ENCODE peak calls at places on chromosomes 13 and 19, in four cellular contexts. One of them, this sample, is unnamed.
A peak's percentile ranks its signal among the peaks of the same experiment; 100 is the strongest.

GRCh38 chr13:36515466-36515865 is 83.2 kb downstream of the CCNA1 start:
- DNase-seq in mesendoderm: no peak
- DNase-seq in skeletal muscle cell: no peak
- DNase-seq in heart right ventricle: no peak
- DNase-seq in this sample: no peak

GRCh38 chr13:95355491-95355890 is 54.2 kb upstream of the ABCC4 start:
- DNase-seq in mesendoderm: no peak
- DNase-seq in skeletal muscle cell: peak; percentile 29
- DNase-seq in heart right ventricle: no peak
- DNase-seq in this sample: no peak

GRCh38 chr13:109043561-109044075 is 414.2 kb downstream of the MYO16 start:
- DNase-seq in mesendoderm: no peak
- DNase-seq in skeletal muscle cell: no peak
- DNase-seq in heart right ventricle: no peak
- DNase-seq in this sample: no peak

GRCh38 chr19:45547965-45548609 is 36.5 kb downstream of the OPA3 start:
- DNase-seq in mesendoderm: peak; percentile 51
- DNase-seq in skeletal muscle cell: no peak
- DNase-seq in heart right ventricle: no peak
- DNase-seq in this sample: no peak

GRCh38 chr19:8146877-8147575 is 2.4 kb downstream of the FBN3 start:
- DNase-seq in mesendoderm: no peak
- DNase-seq in skeletal muscle cell: no peak
- DNase-seq in heart right ventricle: no peak
- DNase-seq in this sample: peak; percentile 93

GRCh38 chr13:97273341-97273831 is 51.3 kb downstream of the MBNL2 start:
- DNase-seq in mesendoderm: no peak
- DNase-seq in skeletal muscle cell: no peak
- DNase-seq in heart right ventricle: no peak
- DNase-seq in this sample: no peak

GRCh38 chr13:101417043-101417406 is 717 bp upstream of the NALCN start:
- DNase-seq in mesendoderm: peak; percentile 2
- DNase-seq in skeletal muscle cell: no peak
- DNase-seq in heart right ventricle: no peak
- DNase-seq in this sample: no peak

GRCh38 chr19:3743486-3743885 is 18.0 kb downstream of the APBA3 start:
- DNase-seq in mesendoderm: peak; percentile 25
- DNase-seq in skeletal muscle cell: no peak
- DNase-seq in heart right ventricle: no peak
- DNase-seq in this sample: no peak

GRCh38 chr19:51366050-51366998 is at the start of gene ETFB:
- DNase-seq in mesendoderm: peak; percentile 100
- DNase-seq in skeletal muscle cell: peak; percentile 94
- DNase-seq in heart right ventricle: peak; percentile 99
- DNase-seq in this sample: peak; percentile 99

GRCh38 chr19:47377208-47377701 is 28.1 kb downstream of the DHX34 start:
- DNase-seq in mesendoderm: peak; percentile 34
- DNase-seq in skeletal muscle cell: no peak
- DNase-seq in heart right ventricle: peak; percentile 72
- DNase-seq in this sample: peak; percentile 17

GRCh38 chr19:33740811-33741396 is 55.8 kb upstream of the KCTD15 start:
- DNase-seq in mesendoderm: peak; percentile 86
- DNase-seq in skeletal muscle cell: no peak
- DNase-seq in heart right ventricle: peak; percentile 42
- DNase-seq in this sample: no peak

GRCh38 chr13:98847780-98848179 is 95.3 kb upstream of the SLC15A1 start:
- DNase-seq in mesendoderm: peak; percentile 74
- DNase-seq in skeletal muscle cell: no peak
- DNase-seq in heart right ventricle: no peak
- DNase-seq in this sample: no peak

GRCh38 chr19:48636859-48637448 is at the start of gene DBP:
- DNase-seq in mesendoderm: no peak
- DNase-seq in skeletal muscle cell: no peak
- DNase-seq in heart right ventricle: peak; percentile 58
- DNase-seq in this sample: peak; percentile 83

GRCh38 chr13:81779896-81780295 is 1439.0 kb upstream of the SPRY2 start:
- DNase-seq in mesendoderm: no peak
- DNase-seq in skeletal muscle cell: no peak
- DNase-seq in heart right ventricle: no peak
- DNase-seq in this sample: no peak

GRCh38 chr19:51327066-51327985 is 14.6 kb downstream of the VSIG10L start:
- DNase-seq in mesendoderm: peak; percentile 82
- DNase-seq in skeletal muscle cell: no peak
- DNase-seq in heart right ventricle: no peak
- DNase-seq in this sample: no peak

GRCh38 chr19:40177286-40178070 is 13.7 kb upstream of the MAP3K10 start:
- DNase-seq in mesendoderm: no peak
- DNase-seq in skeletal muscle cell: no peak
- DNase-seq in heart right ventricle: no peak
- DNase-seq in this sample: no peak

GRCh38 chr13:19089315-19089714 is 92.3 kb downstream of the TUBA3C start:
- DNase-seq in mesendoderm: no peak
- DNase-seq in skeletal muscle cell: no peak
- DNase-seq in heart right ventricle: no peak
- DNase-seq in this sample: no peak

GRCh38 chr19:40524655-40525054 is 52.0 kb upstream of the SHKBP1 start:
- DNase-seq in mesendoderm: no peak
- DNase-seq in skeletal muscle cell: no peak
- DNase-seq in heart right ventricle: no peak
- DNase-seq in this sample: no peak

GRCh38 chr19:16285769-16286564 is 38.7 kb upstream of the KLF2 start:
- DNase-seq in mesendoderm: no peak
- DNase-seq in skeletal muscle cell: no peak
- DNase-seq in heart right ventricle: peak; percentile 39
- DNase-seq in this sample: no peak

GRCh38 chr13:50757021-50757420 is 86.5 kb downstream of the DLEU7 start:
- DNase-seq in mesendoderm: no peak
- DNase-seq in skeletal muscle cell: no peak
- DNase-seq in heart right ventricle: no peak
- DNase-seq in this sample: no peak

GRCh38 chr19:43337737-43338136 is 15.7 kb upstream of the CD177 start:
- DNase-seq in mesendoderm: no peak
- DNase-seq in skeletal muscle cell: no peak
- DNase-seq in heart right ventricle: no peak
- DNase-seq in this sample: no peak

GRCh38 chr13:79933389-79933788 is 407.5 kb downstream of the SPRY2 start:
- DNase-seq in mesendoderm: no peak
- DNase-seq in skeletal muscle cell: no peak
- DNase-seq in heart right ventricle: no peak
- DNase-seq in this sample: no peak

GRCh38 chr13:26468203-26468602 is 89.3 kb upstream of the WASF3 start:
- DNase-seq in mesendoderm: no peak
- DNase-seq in skeletal muscle cell: no peak
- DNase-seq in heart right ventricle: no peak
- DNase-seq in this sample: peak; percentile 27

GRCh38 chr19:53824134-53824611 is at the start of gene NLRP12:
- DNase-seq in mesendoderm: peak; percentile 54
- DNase-seq in skeletal muscle cell: no peak
- DNase-seq in heart right ventricle: no peak
- DNase-seq in this sample: no peak

GRCh38 chr19:10812902-10813404 is 23.1 kb downstream of the TMED1 start:
- DNase-seq in mesendoderm: peak; percentile 31
- DNase-seq in skeletal muscle cell: peak; percentile 88
- DNase-seq in heart right ventricle: peak; percentile 42
- DNase-seq in this sample: no peak

GRCh38 chr19:17607936-17608335 is 52.5 kb downstream of the COLGALT1 start:
- DNase-seq in mesendoderm: no peak
- DNase-seq in skeletal muscle cell: no peak
- DNase-seq in heart right ventricle: no peak
- DNase-seq in this sample: no peak

GRCh38 chr19:2149980-2150793 is 1.2 kb downstream of the AP3D1 start:
- DNase-seq in mesendoderm: no peak
- DNase-seq in skeletal muscle cell: no peak
- DNase-seq in heart right ventricle: no peak
- DNase-seq in this sample: peak; percentile 30

GRCh38 chr13:107864543-107865460 is 350.5 kb downstream of the LIG4 start:
- DNase-seq in mesendoderm: peak; percentile 78
- DNase-seq in skeletal muscle cell: no peak
- DNase-seq in heart right ventricle: peak; percentile 35
- DNase-seq in this sample: peak; percentile 26

GRCh38 chr19:38670921-38671398 is 23.5 kb downstream of the ACTN4 start:
- DNase-seq in mesendoderm: no peak
- DNase-seq in skeletal muscle cell: no peak
- DNase-seq in heart right ventricle: no peak
- DNase-seq in this sample: no peak

GRCh38 chr19:21824679-21825078 is 11.3 kb downstream of the ZNF43 start:
- DNase-seq in mesendoderm: no peak
- DNase-seq in skeletal muscle cell: no peak
- DNase-seq in heart right ventricle: no peak
- DNase-seq in this sample: no peak

GRCh38 chr13:101618440-101619187 is 166.1 kb downstream of the ITGBL1 start:
- DNase-seq in mesendoderm: no peak
- DNase-seq in skeletal muscle cell: no peak
- DNase-seq in heart right ventricle: no peak
- DNase-seq in this sample: no peak

GRCh38 chr13:93017493-93018112 is 209.0 kb upstream of the GPC6 start:
- DNase-seq in mesendoderm: no peak
- DNase-seq in skeletal muscle cell: no peak
- DNase-seq in heart right ventricle: no peak
- DNase-seq in this sample: no peak

DNA sequence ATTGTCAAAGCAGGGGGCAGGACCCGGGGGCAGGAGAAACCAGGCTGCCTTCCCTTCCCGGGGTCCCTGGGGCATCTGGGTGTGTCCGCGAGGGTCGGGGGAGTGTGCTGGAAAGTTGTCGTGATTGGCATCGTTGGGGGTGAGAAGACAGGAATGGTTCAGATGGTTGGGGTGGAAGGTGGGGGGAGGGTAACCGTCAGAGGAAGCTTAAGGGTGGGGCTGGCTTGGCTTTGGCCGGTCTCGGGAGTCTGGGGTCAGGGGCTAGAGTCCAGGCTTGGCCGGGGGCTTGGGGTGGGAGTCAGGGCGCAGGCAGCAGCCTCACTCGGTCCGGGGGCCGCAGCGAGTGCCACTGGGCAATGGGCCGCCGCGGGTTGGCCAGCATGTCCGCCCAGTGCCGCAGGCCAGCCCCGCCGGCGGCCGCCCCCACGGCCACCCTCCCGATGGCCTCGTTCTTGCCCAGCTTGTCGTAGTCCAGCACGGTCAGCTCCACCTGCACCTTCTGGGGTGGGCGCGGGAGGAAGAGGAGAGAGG is 6.8 kb upstream of the DNAAF3 start:
- DNase-seq in mesendoderm: no peak
- DNase-seq in skeletal muscle cell: no peak
- DNase-seq in heart right ventricle: no peak
- DNase-seq in this sample: no peak
- H3K4me3 ChIP-seq in mesendoderm: peak overlapping the region; percentile 42
- H3K4me3 ChIP-seq in skeletal muscle cell: peak overlapping the region; percentile 54
- H3K4me3 ChIP-seq in heart right ventricle: peak overlapping the region; percentile 46
- H3K4me3 ChIP-seq in this sample: no peak overlapping the region

DNA sequence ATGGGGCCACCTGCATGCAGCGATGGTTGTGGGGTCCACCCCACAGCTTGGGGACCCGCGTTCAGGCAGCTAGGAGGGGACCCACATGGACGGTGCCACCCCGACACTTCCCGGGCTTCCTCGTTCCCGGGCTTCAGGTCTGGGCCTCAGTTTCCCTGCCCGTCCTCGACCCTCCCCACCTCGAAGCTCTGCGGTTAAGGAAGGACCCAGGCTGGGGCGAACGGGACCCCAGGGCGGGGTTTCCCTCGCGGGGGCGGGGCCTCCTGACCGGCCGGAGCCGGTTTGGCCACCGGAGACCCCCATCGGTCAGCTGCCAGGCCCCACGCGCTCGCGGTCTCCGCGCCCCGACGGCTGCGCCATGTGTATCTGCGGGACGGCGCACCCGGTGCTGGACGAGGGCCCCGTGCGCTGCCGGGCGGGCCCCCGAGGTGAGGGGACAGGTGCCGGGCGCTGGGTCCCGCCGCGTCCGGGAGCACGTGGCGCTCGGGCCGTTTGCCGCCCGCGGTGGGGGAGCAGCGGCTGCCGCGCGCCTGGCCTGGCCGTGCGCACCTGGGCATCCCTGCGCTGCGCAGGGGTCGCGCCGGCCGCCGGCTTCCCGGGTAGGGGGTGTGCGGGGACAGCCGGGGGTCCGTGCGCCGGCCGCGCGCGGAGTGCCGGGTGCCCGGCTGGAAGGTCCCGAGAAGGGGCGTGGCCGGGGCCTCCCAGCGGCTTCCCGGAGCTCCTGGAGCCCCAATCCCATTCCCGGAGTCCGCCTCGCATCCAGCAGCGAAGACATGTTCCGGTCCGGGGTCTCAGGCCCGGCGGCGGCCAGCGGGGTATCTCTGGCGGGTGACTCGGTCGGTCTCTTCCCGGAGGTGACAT is 4.2 kb downstream of the ARHGAP45 start:
- DNase-seq in mesendoderm: no peak
- DNase-seq in skeletal muscle cell: no peak
- DNase-seq in heart right ventricle: no peak
- DNase-seq in this sample: no peak
- H3K4me3 ChIP-seq in mesendoderm: no peak overlapping the region
- H3K4me3 ChIP-seq in skeletal muscle cell: no peak overlapping the region
- H3K4me3 ChIP-seq in heart right ventricle: no peak overlapping the region
- H3K4me3 ChIP-seq in this sample: no peak overlapping the region

DNA sequence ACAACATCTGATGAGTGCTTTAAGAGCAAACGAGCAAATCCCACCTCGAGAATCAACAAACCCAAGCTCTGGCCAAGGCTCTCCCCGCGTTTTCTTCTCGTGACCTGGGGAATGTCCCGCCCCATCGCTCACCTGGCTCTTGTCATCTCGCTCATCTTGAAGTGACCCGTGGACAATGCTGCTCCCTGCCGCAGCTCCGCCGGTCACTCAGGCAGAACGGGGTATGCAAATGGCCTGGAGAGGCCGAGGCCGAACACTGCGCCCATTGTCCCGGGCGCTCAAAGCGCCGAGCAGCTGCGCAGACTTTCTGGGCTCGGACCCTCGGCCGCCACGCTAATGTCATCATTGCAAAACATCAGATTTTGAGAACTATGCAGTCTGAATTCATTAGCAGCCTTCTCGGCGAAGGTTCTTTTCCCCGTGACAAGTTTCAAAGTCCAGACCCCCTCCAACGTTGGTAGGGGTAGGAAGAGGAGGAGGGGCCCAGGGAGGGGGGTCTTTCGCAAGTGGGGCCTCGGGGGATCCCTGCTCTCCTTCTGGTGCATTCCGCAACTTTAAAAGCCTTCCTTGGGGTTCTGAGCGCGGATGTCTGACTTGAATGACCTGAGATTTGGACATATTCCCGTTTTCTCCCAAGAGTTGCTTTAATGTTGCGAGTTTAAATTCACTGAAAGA is 39.7 kb downstream of the SOX1 start:
- DNase-seq in mesendoderm: peak; percentile 30
- DNase-seq in skeletal muscle cell: no peak
- DNase-seq in heart right ventricle: no peak
- DNase-seq in this sample: no peak
- H3K4me3 ChIP-seq in mesendoderm: no peak overlapping the region
- H3K4me3 ChIP-seq in skeletal muscle cell: no peak overlapping the region
- H3K4me3 ChIP-seq in heart right ventricle: no peak overlapping the region
- H3K4me3 ChIP-seq in this sample: no peak overlapping the region

GRCh38 chr19:57757941-57758340 is 11.3 kb downstream of the ZNF776 start:
- DNase-seq in mesendoderm: no peak
- DNase-seq in skeletal muscle cell: no peak
- DNase-seq in heart right ventricle: no peak
- DNase-seq in this sample: no peak

GRCh38 chr19:57755031-57755430 is 8.4 kb downstream of the ZNF776 start:
- DNase-seq in mesendoderm: no peak
- DNase-seq in skeletal muscle cell: no peak
- DNase-seq in heart right ventricle: no peak
- DNase-seq in this sample: no peak

GRCh38 chr19:57759096-57759495 is 10.4 kb upstream of the ZNF586 start:
- DNase-seq in mesendoderm: no peak
- DNase-seq in skeletal muscle cell: no peak
- DNase-seq in heart right ventricle: no peak
- DNase-seq in this sample: peak; percentile 64

GRCh38 chr19:57754091-57754673 is 7.6 kb downstream of the ZNF776 start:
- DNase-seq in mesendoderm: no peak
- DNase-seq in skeletal muscle cell: no peak
- DNase-seq in heart right ventricle: no peak
- DNase-seq in this sample: no peak
- H3K4me3 ChIP-seq in mesendoderm: no peak overlapping the region
- H3K4me3 ChIP-seq in skeletal muscle cell: no peak overlapping the region
- H3K4me3 ChIP-seq in heart right ventricle: no peak overlapping the region
- H3K4me3 ChIP-seq in this sample: no peak overlapping the region